ENCODE peak calls at places on chromosomes 3 and 15, in four cellular contexts. One of them, this sample, is unnamed.

GRCh38 chr3:23740517-23741402 is 65.0 kb upstream of the UBE2E1 start:
- DNase-seq in stimulated activated CD4-positive, alpha-beta T cell treated with anti-CD3 and anti-CD28 coated beads, TNF-alpha, amount 100 ng/mL, for 1 hour: no peak
- DNase-seq in T follicular helper cell: no peak
- DNase-seq in Kasumi-1: no peak
- DNase-seq in this sample: no peak

GRCh38 chr3:155194973-155195372 is 98.5 kb downstream of the STRIT1 start:
- DNase-seq in stimulated activated CD4-positive, alpha-beta T cell treated with anti-CD3 and anti-CD28 coated beads, TNF-alpha, amount 100 ng/mL, for 1 hour: no peak
- DNase-seq in T follicular helper cell: no peak
- DNase-seq in Kasumi-1: no peak
- DNase-seq in this sample: no peak

GRCh38 chr3:62727576-62727975 is 147.6 kb downstream of the CADPS start:
- DNase-seq in stimulated activated CD4-positive, alpha-beta T cell treated with anti-CD3 and anti-CD28 coated beads, TNF-alpha, amount 100 ng/mL, for 1 hour: no peak
- DNase-seq in T follicular helper cell: no peak
- DNase-seq in Kasumi-1: no peak
- DNase-seq in this sample: no peak

GRCh38 chr3:34035775-34036174 is 237.3 kb downstream of the PDCD6IP start:
- DNase-seq in stimulated activated CD4-positive, alpha-beta T cell treated with anti-CD3 and anti-CD28 coated beads, TNF-alpha, amount 100 ng/mL, for 1 hour: no peak
- DNase-seq in T follicular helper cell: no peak
- DNase-seq in Kasumi-1: no peak
- DNase-seq in this sample: no peak

GRCh38 chr15:65833501-65834220 is 35.6 kb upstream of the RAB11A start:
- DNase-seq in stimulated activated CD4-positive, alpha-beta T cell treated with anti-CD3 and anti-CD28 coated beads, TNF-alpha, amount 100 ng/mL, for 1 hour: peak; percentile 10
- DNase-seq in T follicular helper cell: no peak
- DNase-seq in Kasumi-1: peak; percentile 25
- DNase-seq in this sample: peak; percentile 8

GRCh38 chr15:32802296-32802936 is 84.6 kb downstream of the GREM1 start:
- DNase-seq in stimulated activated CD4-positive, alpha-beta T cell treated with anti-CD3 and anti-CD28 coated beads, TNF-alpha, amount 100 ng/mL, for 1 hour: no peak
- DNase-seq in T follicular helper cell: no peak
- DNase-seq in Kasumi-1: no peak
- DNase-seq in this sample: no peak

GRCh38 chr15:92429378-92430066 is 35.8 kb downstream of the ST8SIA2 start:
- DNase-seq in stimulated activated CD4-positive, alpha-beta T cell treated with anti-CD3 and anti-CD28 coated beads, TNF-alpha, amount 100 ng/mL, for 1 hour: no peak
- DNase-seq in T follicular helper cell: no peak
- DNase-seq in Kasumi-1: no peak
- DNase-seq in this sample: no peak

GRCh38 chr15:29822685-29823459 is 604 bp upstream of the TJP1 start:
- DNase-seq in stimulated activated CD4-positive, alpha-beta T cell treated with anti-CD3 and anti-CD28 coated beads, TNF-alpha, amount 100 ng/mL, for 1 hour: no peak
- DNase-seq in T follicular helper cell: no peak
- DNase-seq in Kasumi-1: no peak
- DNase-seq in this sample: no peak

GRCh38 chr15:34795267-34796081 is at the start of gene ACTC1:
- DNase-seq in stimulated activated CD4-positive, alpha-beta T cell treated with anti-CD3 and anti-CD28 coated beads, TNF-alpha, amount 100 ng/mL, for 1 hour: no peak
- DNase-seq in T follicular helper cell: no peak
- DNase-seq in Kasumi-1: no peak
- DNase-seq in this sample: no peak

GRCh38 chr3:175146258-175146657 is 287.1 kb downstream of the NAALADL2 start:
- DNase-seq in stimulated activated CD4-positive, alpha-beta T cell treated with anti-CD3 and anti-CD28 coated beads, TNF-alpha, amount 100 ng/mL, for 1 hour: no peak
- DNase-seq in T follicular helper cell: no peak
- DNase-seq in Kasumi-1: peak; percentile 8
- DNase-seq in this sample: no peak

GRCh38 chr15:41996921-41997592 is 23.8 kb downstream of the PLA2G4E start:
- DNase-seq in stimulated activated CD4-positive, alpha-beta T cell treated with anti-CD3 and anti-CD28 coated beads, TNF-alpha, amount 100 ng/mL, for 1 hour: no peak
- DNase-seq in T follicular helper cell: no peak
- DNase-seq in Kasumi-1: no peak
- DNase-seq in this sample: no peak

GRCh38 chr15:32867313-32867626 is 149.5 kb downstream of the GREM1 start:
- DNase-seq in stimulated activated CD4-positive, alpha-beta T cell treated with anti-CD3 and anti-CD28 coated beads, TNF-alpha, amount 100 ng/mL, for 1 hour: no peak
- DNase-seq in T follicular helper cell: no peak
- DNase-seq in Kasumi-1: no peak
- DNase-seq in this sample: no peak

This sample was measured in DND-41.